ENCODE peak calls at places on chromosomes 11 and 22, in eight cellular contexts. A is body of pancreas, K is adrenal gland, N is tibial nerve, I is A549, L is HCT116, J is gastrocnemius medialis, T is transverse colon. U is an unnamed sample.

GRCh38 chr11:83282084-83282716 is 4.0 kb downstream of the CCDC90B start:
- DNase-seq in A (no peak), K (no peak), N (no peak), I (no peak), L (no peak), J (no peak), T (no peak), U (no peak)

GRCh38 chr11:71204294-71204693 is 48.1 kb downstream of the SHANK2 start:
- DNase-seq in A (no peak), K (no peak), N (no peak), I (no peak), L (no peak), J (no peak), T (no peak), U (no peak)

GRCh38 chr11:96254087-96254486 is 88.9 kb downstream of the MAML2 start:
- DNase-seq in A (no peak), K (no peak), N (no peak), I (no peak), L (no peak), J (no peak), T (peak; percentile 35), U (no peak)

GRCh38 chr22:25623310-25623734 is 58.8 kb downstream of the GRK3 start:
- DNase-seq in A (no peak), K (no peak), N (no peak), I (no peak), L (no peak), J (no peak), T (no peak), U (no peak)

GRCh38 chr11:109275931-109276330 is 146.1 kb upstream of the C11orf87 start:
- DNase-seq in A (no peak), K (no peak), N (no peak), I (no peak), L (no peak), J (no peak), T (no peak), U (no peak)

GRCh38 chr22:41446057-41446501 is 522 bp downstream of the TOB2 start:
- DNase-seq in A (peak; percentile 52), K (no peak), N (no peak), I (no peak), L (no peak), J (peak; percentile 13), T (peak; percentile 39), U (no peak)

GRCh38 chr22:46028069-46028991 is 51.4 kb upstream of the WNT7B start:
- DNase-seq in A (peak; percentile 22), K (peak; percentile 18), N (peak; percentile 12), I (no peak), L (no peak), J (no peak), T (no peak), U (peak; percentile 43)

GRCh38 chr11:27429740-27430451 is 42.7 kb downstream of the LGR4 start:
- DNase-seq in A (no peak), K (no peak), N (no peak), I (no peak), L (no peak), J (no peak), T (no peak), U (no peak)

GRCh38 chr11:18633256-18634139 is 644 bp downstream of the SPTY2D1 start:
- DNase-seq in A (no peak), K (no peak), N (no peak), I (no peak), L (no peak), J (no peak), T (peak; percentile 15), U (no peak)

GRCh38 chr22:37529652-37530345 is 10.6 kb upstream of the CARD10 start:
- DNase-seq in A (no peak), K (no peak), N (no peak), I (no peak), L (no peak), J (no peak), T (peak; percentile 78), U (no peak)

GRCh38 chr11:131770801-131771200 is 400.4 kb downstream of the NTM start:
- DNase-seq in A (no peak), K (no peak), N (no peak), I (no peak), L (no peak), J (no peak), T (no peak), U (no peak)

GRCh38 chr11:32500001-32500400 is 64.7 kb upstream of the WT1 start:
- DNase-seq in A (no peak), K (no peak), N (no peak), I (no peak), L (no peak), J (no peak), T (no peak), U (no peak)

GRCh38 chr11:119696378-119697157 is 32.4 kb downstream of the NECTIN1 start:
- DNase-seq in A (no peak), K (no peak), N (no peak), I (no peak), L (no peak), J (no peak), T (peak; percentile 44), U (peak; percentile 68)

GRCh38 chr22:48091656-48092223 is 1329.3 kb downstream of the TBC1D22A start:
- DNase-seq in A (no peak), K (no peak), N (no peak), I (no peak), L (no peak), J (no peak), T (no peak), U (no peak)

DNA sequence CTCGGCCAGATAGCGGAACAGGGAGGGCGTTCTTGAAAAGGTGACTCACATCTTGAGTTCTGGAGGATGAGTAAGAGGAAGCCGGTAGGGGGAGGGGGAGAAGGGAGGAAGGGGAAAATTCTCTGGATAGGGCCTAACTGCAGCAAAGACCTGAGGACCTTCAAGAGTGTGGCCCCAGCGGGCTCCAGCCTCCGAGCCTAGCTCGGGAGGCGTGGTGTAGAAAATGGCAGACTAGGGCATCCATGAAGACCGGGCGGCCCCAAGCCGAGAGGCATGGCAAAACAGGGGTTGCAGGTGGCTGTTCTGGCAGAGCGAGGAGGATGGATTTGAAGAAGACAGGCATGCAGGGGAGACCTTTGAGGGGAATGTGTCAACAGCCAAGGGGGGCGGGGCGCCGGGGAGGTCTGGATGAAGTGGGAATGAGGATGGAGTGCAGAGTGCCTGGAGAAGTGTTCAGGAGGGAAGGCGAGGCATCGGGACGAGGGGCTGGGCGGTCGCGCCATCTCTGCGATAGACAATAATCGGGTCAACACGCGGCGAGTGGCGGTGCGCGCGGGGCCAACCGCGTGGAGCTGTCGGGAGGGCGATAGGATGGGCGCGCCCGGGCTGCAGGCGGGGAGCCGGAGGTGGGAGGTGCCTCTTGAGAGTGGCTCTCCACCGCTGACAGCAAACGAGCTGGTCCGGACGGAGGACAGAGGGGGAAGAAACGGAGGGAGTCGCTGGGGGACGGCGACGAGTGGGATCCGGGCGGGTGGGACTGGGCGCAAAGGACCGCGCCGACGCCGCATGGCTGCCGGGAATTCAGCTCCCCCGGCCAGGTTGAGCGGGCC is 40.0 kb upstream of the CREB3L1 start:
- DNase-seq in A (no peak), K (peak; percentile 91), N (peak; percentile 19), I (peak; percentile 90), L (peak; percentile 86), J (no peak), T (peak; percentile 46), U (no peak)
- TF ChIP-seq POLR2A in A (no peak), K (peak; percentile 48), N (no peak), I (peak; percentile 30), L (peak; percentile 57), J (no peak), T (no peak), U (no peak)

DNA sequence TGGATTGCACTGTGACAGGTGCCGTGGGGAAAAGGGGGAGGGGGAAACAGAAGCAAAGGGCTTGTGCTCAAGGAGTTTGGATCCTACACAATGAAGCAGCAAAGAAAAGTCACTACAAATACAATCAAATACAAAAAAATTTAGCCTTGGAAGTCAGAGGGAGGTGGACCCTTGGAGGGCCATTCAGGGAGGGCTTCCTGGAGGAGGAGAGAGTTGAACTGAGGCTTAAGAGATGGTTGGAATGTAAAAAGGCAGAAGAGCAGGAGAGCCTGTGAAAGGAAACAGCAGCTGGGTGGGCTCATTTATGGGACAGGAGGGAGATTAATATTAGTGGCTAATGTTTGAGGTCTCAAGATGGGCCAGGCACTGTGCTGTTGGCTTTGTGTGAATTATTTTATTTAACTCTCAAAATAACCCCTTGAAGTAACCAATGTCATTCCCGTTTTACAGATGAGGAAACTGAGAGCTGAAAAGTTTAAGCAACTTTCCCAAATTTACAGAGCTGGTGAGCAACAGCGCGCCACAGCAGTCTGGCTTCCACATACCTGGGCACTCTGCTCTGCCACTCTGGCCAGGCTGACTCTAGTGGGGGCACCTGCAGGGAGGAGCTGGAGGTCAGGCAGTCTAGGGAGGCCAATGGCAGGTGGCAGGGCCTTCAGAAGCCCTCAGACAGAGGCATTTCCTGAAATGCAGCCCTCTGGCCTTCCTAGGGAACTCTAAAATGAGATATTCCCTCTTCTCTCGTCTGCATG is 2.7 kb upstream of the CHST1 start:
- DNase-seq in A (no peak), K (no peak), N (no peak), I (no peak), L (no peak), J (no peak), T (no peak), U (no peak)
- H3K4me1 ChIP-seq in A (peaks cover 19% of the 10 kb centered on the region), K (peaks cover 10% of the 10 kb centered on the region), N (peaks cover 37% of the 10 kb centered on the region), I (peaks cover 20% of the 10 kb centered on the region), L (no peaks in the 10 kb centered on the region), J (peaks cover 9% of the 10 kb centered on the region), T (peaks cover 20% of the 10 kb centered on the region), U (no peaks in the 10 kb centered on the region)

GRCh38 chr11:117456027-117456720 is 128.5 kb downstream of the CEP164 start:
- DNase-seq in A (no peak), K (no peak), N (no peak), I (no peak), L (no peak), J (no peak), T (no peak), U (no peak)
- TF ChIP-seq POLR2A in A (no peak), K (no peak), N (no peak), I (no peak), L (no peak), J (no peak), T (no peak), U (no peak)

GRCh38 chr11:35061516-35062440 is 77.2 kb upstream of the CD44 start:
- DNase-seq in A (no peak), K (no peak), N (no peak), I (peak; percentile 51), L (no peak), J (no peak), T (no peak), U (no peak)

GRCh38 chr11:35066029-35066428 is 72.9 kb upstream of the CD44 start:
- DNase-seq in A (no peak), K (no peak), N (no peak), I (no peak), L (no peak), J (no peak), T (no peak), U (no peak)

GRCh38 chr11:35064114-35064800 is 74.7 kb upstream of the CD44 start:
- DNase-seq in A (no peak), K (no peak), N (no peak), I (no peak), L (no peak), J (no peak), T (no peak), U (no peak)

GRCh38 chr11:35065566-35065965 is 73.4 kb upstream of the CD44 start:
- DNase-seq in A (no peak), K (no peak), N (no peak), I (no peak), L (no peak), J (no peak), T (no peak), U (no peak)

DNA sequence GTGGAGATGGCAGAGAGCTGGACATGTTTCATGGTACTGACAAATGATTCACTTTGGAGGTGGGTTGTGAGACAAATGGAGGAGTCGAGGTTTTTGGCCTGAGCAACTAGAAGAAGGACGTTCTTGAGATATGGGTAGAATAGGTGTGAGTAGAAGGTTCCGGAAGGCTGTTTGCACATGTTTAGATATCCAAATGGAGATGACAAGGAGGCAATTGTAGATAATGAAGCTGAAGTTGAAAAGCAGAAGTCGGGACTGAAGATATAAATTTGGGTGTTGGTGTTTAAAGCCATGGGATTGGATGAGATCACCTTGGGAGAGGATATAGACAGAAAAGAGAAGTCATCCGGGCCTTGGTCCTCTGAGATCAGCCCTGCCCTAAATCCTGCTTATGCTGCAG is 75.5 kb upstream of the CD44 start:
- DNase-seq in A (no peak), K (no peak), N (no peak), I (no peak), L (no peak), J (no peak), T (no peak), U (no peak)
- H3K4me1 ChIP-seq in A (no peaks in the 10 kb centered on the region), K (no peaks in the 10 kb centered on the region), N (peaks cover 25% of the 10 kb centered on the region), I (no peaks in the 10 kb centered on the region), L (no peaks in the 10 kb centered on the region), J (no peaks in the 10 kb centered on the region), T (peaks cover 11% of the 10 kb centered on the region), U (no peaks in the 10 kb centered on the region)

U was measured in Peyer's patch.